ENCODE peak calls at places on chromosomes 4 and X, in four cellular contexts. O, M, D and U are unnamed samples.

GRCh38 chrX:41661366-41662095 is 27.2 kb upstream of the GPR34 start:
- DNase-seq in O (no peak), M (no peak), D (no peak), U (no peak)

GRCh38 chrX:43661521-43662240 is 5.6 kb downstream of the MAOA start:
- DNase-seq in O (no peak), M (no peak), D (no peak), U (no peak)

GRCh38 chrX:93420635-93421034 is 252.7 kb downstream of the NAP1L3 start:
- DNase-seq in O (no peak), M (no peak), D (no peak), U (no peak)

GRCh38 chrX:46574941-46575381 is 1.4 kb downstream of the CHST7 start:
- DNase-seq in O (peak), M (no peak), D (peak), U (no peak)

GRCh38 chr4:114886761-114887160 is 226.7 kb downstream of the NDST4 start:
- DNase-seq in O (no peak), M (no peak), D (no peak), U (no peak)

GRCh38 chrX:57070185-57070984 is 51.0 kb downstream of the SPIN2B start:
- DNase-seq in O (no peak), M (peak), D (no peak), U (no peak)

GRCh38 chr4:36854554-36854953 is 390.0 kb upstream of the NWD2 start:
- DNase-seq in O (no peak), M (no peak), D (no peak), U (no peak)

GRCh38 chr4:174467107-174467506 is 55.2 kb downstream of the HPGD start:
- DNase-seq in O (no peak), M (no peak), D (no peak), U (no peak)

GRCh38 chr4:32003548-32003947 is 1283.4 kb downstream of the PCDH7 start:
- DNase-seq in O (no peak), M (no peak), D (no peak), U (no peak)

GRCh38 chrX:22088326-22088725 is 56.2 kb downstream of the PHEX start:
- DNase-seq in O (no peak), M (no peak), D (no peak), U (no peak)

GRCh38 chrX:47500541-47500940 is 17.5 kb upstream of the ZNF41 start:
- DNase-seq in O (no peak), M (no peak), D (no peak), U (no peak)

GRCh38 chrX:123140904-123141303 is 43.2 kb upstream of the GRIA3 start:
- DNase-seq in O (no peak), M (no peak), D (no peak), U (no peak)

GRCh38 chrX:74277846-74278245 is 26.1 kb upstream of the ZCCHC13 start:
- DNase-seq in O (no peak), M (no peak), D (no peak), U (no peak)

GRCh38 chr4:13701937-13702446 is 74.5 kb upstream of the BOD1L1 start:
- DNase-seq in O (no peak), M (no peak), D (no peak), U (no peak)

GRCh38 chr4:22071749-22072148 is 123.2 kb upstream of the KCNIP4 start:
- DNase-seq in O (no peak), M (no peak), D (no peak), U (no peak)

GRCh38 chr4:158255727-158256324 is 45.5 kb downstream of the TMEM144 start:
- DNase-seq in O (no peak), M (no peak), D (peak), U (no peak)

GRCh38 chr4:54683616-54684346 is 26.0 kb downstream of the KIT start:
- DNase-seq in O (peak), M (no peak), D (peak), U (no peak)

GRCh38 chr4:77921701-77922100 is 59.1 kb downstream of the MRPL1 start:
- DNase-seq in O (no peak), M (no peak), D (no peak), U (no peak)

GRCh38 chrX:7448123-7448522 is 300.2 kb upstream of the PUDP start:
- DNase-seq in O (no peak), M (no peak), D (no peak), U (no peak)

GRCh38 chr4:110106946-110107325 is 91.5 kb downstream of the ELOVL6 start:
- DNase-seq in O (no peak), M (no peak), D (no peak), U (no peak)

GRCh38 chr4:52868138-52868537 is 6.0 kb downstream of the RASL11B start:
- DNase-seq in O (no peak), M (no peak), D (peak), U (no peak)

GRCh38 chrX:123803331-123803983 is 56.4 kb upstream of the XIAP start:
- DNase-seq in O (no peak), M (no peak), D (peak), U (no peak)

GRCh38 chr4:39883645-39884044 is 94.1 kb downstream of the PDS5A start:
- DNase-seq in O (no peak), M (no peak), D (no peak), U (no peak)

GRCh38 chr4:138034871-138035270 is 207.3 kb downstream of the SLC7A11 start:
- DNase-seq in O (no peak), M (no peak), D (no peak), U (no peak)

GRCh38 chr4:58061967-58062366 is 951.8 kb upstream of the IGFBP7 start:
- DNase-seq in O (no peak), M (no peak), D (no peak), U (no peak)

GRCh38 chr4:185369729-185370128 is 26.0 kb downstream of the LRP2BP start:
- DNase-seq in O (no peak), M (no peak), D (no peak), U (no peak)

GRCh38 chrX:151966236-151966635 is 8.2 kb downstream of the GABRE start:
- DNase-seq in O (no peak), M (no peak), D (no peak), U (no peak)

GRCh38 chrX:1205681-1206611 is 6.5 kb downstream of the CRLF2 start:
- DNase-seq in O (peak), M (peak), D (peak), U (no peak)

GRCh38 chr4:84451546-84451945 is 47.5 kb downstream of the NKX6-1 start:
- DNase-seq in O (no peak), M (no peak), D (no peak), U (no peak)
- H3K27ac ChIP-seq in O (no peak), M (no peak), D (no peak), U (no peak)

GRCh38 chr4:56907489-56908205 is at the start of gene REST:
- DNase-seq in O (peak), M (peak), D (peak), U (peak)

GRCh38 chr4:56907009-56907408 is 691 bp upstream of the REST start:
- DNase-seq in O (no peak), M (no peak), D (peak), U (no peak)

GRCh38 chr4:56909083-56909981 is 1.6 kb downstream of the REST start:
- DNase-seq in O (peak), M (no peak), D (peak), U (peak)

GRCh38 chr4:56908206-56909082 is 744 bp downstream of the REST start:
- DNase-seq in O (peak), M (peak), D (peak), U (peak)

GRCh38 chr4:56910172-56910967 is 2.7 kb downstream of the REST start:
- DNase-seq in O (no peak), M (no peak), D (peak), U (no peak)
- H3K27ac ChIP-seq in O (no peak), M (no peak), D (peak), U (no peak)

DNA sequence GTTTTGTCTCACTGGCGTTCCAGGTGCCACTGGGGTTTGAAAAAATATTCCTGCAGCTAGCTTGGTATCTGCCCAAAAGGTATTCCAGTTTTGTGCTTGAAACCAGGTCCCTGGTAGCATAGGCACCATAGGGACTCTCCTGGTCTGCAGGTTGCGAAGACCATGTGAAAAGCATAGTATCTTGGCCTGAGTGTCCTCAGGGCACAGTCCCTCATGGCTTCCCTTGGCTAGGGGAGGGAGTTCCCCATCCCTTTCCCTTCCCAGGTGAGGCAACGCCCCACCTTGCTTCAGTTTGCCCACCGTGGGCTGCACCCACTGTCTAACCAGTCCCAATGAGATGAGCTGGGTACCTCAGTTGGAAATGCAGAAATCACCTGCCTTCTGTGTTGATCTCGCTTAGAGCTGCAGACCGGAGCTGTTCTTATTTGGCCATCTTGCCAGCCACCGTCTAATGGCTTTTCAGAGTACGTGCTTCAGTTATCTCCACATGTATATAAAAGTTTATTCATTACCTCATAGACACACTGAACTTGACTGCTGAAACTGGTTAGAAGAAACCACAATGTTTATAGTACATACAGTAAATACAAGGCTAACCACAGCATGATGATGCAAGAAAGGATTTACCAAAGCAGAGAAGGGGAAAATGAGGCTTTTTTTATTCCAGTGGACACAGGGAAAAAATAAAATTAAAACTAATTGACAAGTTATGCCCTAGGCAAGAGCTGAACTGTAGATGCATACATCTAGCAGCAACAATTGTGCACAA is 10.6 kb downstream of the PBDC1 start:
- DNase-seq in O (no peak), M (no peak), D (no peak), U (no peak)
- H3K27ac ChIP-seq in O (no peak), M (no peak), D (peak), U (no peak)

GRCh38 chr4:41990383-41991111 is at the start of gene SLC30A9:
- DNase-seq in O (peak), M (peak), D (peak), U (peak)

GRCh38 chr4:41994461-41994860 is 4.1 kb downstream of the SLC30A9 start:
- DNase-seq in O (no peak), M (no peak), D (no peak), U (no peak)

GRCh38 chr4:41992967-41993857 is 2.9 kb downstream of the SLC30A9 start:
- DNase-seq in O (no peak), M (no peak), D (no peak), U (no peak)

GRCh38 chr4:41991916-41992767 is 1.8 kb downstream of the SLC30A9 start:
- DNase-seq in O (no peak), M (no peak), D (no peak), U (no peak)

GRCh38 chr4:41990029-41990382 is 324 bp upstream of the SLC30A9 start:
- DNase-seq in O (no peak), M (no peak), D (no peak), U (no peak)
- H3K27ac ChIP-seq in O (peak), M (no peak), D (peak), U (no peak)